ENCODE peak calls at places on chromosomes 6 and 20, in five cellular contexts. I is nephron progenitor cell, P is brain microvascular endothelial cell, C is A549, Y is right lobe of liver. Z is an unnamed sample.

GRCh38 chr6:621916-622315 is 35.0 kb downstream of the HUS1B start:
- DNase-seq in I (no peak), P (no peak), C (no peak), Y (no peak), Z (no peak)

GRCh38 chr6:73452107-73452461 is at the start of gene CGAS:
- DNase-seq in I (no peak), P (no peak), C (peak; percentile 80), Y (peak; percentile 82), Z (peak; percentile 82)

GRCh38 chr6:38588631-38589366 is 50.9 kb downstream of the BTBD9 start:
- DNase-seq in I (no peak), P (no peak), C (peak; percentile 8), Y (no peak), Z (no peak)

GRCh38 chr6:63516186-63516944 is 55.9 kb upstream of the LOC128125822 start:
- DNase-seq in I (no peak), P (no peak), C (peak; percentile 86), Y (no peak), Z (no peak)

GRCh38 chr20:50538276-50538675 is 28.1 kb downstream of the PTPN1 start:
- DNase-seq in I (no peak), P (no peak), C (no peak), Y (no peak), Z (no peak)

GRCh38 chr6:39402239-39402751 is 79.8 kb upstream of the KCNK16 start:
- DNase-seq in I (no peak), P (no peak), C (no peak), Y (no peak), Z (no peak)

GRCh38 chr6:144285548-144285797 is 338 bp downstream of the UTRN start:
- DNase-seq in I (no peak), P (no peak), C (peak; percentile 22), Y (no peak), Z (no peak)

GRCh38 chr6:161242779-161243693 is 30.8 kb downstream of the AGPAT4 start:
- DNase-seq in I (peak; percentile 22), P (no peak), C (no peak), Y (no peak), Z (no peak)

GRCh38 chr20:5627463-5628050 is 122.6 kb upstream of the SHLD1 start:
- DNase-seq in I (no peak), P (no peak), C (no peak), Y (no peak), Z (no peak)

GRCh38 chr6:106648651-106649308 is 19.4 kb downstream of the QRSL1 start:
- DNase-seq in I (no peak), P (no peak), C (no peak), Y (no peak), Z (no peak)

GRCh38 chr6:132264101-132264500 is 137.2 kb downstream of the MOXD1 start:
- DNase-seq in I (no peak), P (no peak), C (no peak), Y (no peak), Z (no peak)

GRCh38 chr20:10919549-10920140 is 245.8 kb upstream of the JAG1 start:
- DNase-seq in I (no peak), P (peak; percentile 47), C (peak; percentile 23), Y (no peak), Z (no peak)

GRCh38 chr6:148382856-148383255 is 40.2 kb downstream of the SASH1 start:
- DNase-seq in I (no peak), P (peak; percentile 59), C (no peak), Y (no peak), Z (no peak)

GRCh38 chr6:166078294-166078693 is 89.4 kb downstream of the TBXT start:
- DNase-seq in I (no peak), P (peak; percentile 99), C (no peak), Y (no peak), Z (no peak)

GRCh38 chr6:137028912-137029311 is 15.9 kb downstream of the IL20RA start:
- DNase-seq in I (no peak), P (no peak), C (no peak), Y (no peak), Z (no peak)

GRCh38 chr6:56953597-56954388 is 1.1 kb upstream of the BEND6 start:
- DNase-seq in I (no peak), P (no peak), C (peak; percentile 9), Y (no peak), Z (no peak)

GRCh38 chr6:47072667-47073066 is 30.5 kb upstream of the ADGRF1 start:
- DNase-seq in I (no peak), P (no peak), C (no peak), Y (no peak), Z (no peak)

GRCh38 chr6:109865968-109866367 is 112.1 kb upstream of the GPR6 start:
- DNase-seq in I (no peak), P (no peak), C (no peak), Y (no peak), Z (no peak)

GRCh38 chr6:74805841-74806696 is 399.8 kb downstream of the COL12A1 start:
- DNase-seq in I (no peak), P (no peak), C (no peak), Y (no peak), Z (no peak)

GRCh38 chr6:143034689-143035334 is 25.9 kb upstream of the AIG1 start:
- DNase-seq in I (no peak), P (no peak), C (no peak), Y (no peak), Z (peak; percentile 5)

GRCh38 chr6:39056681-39057080 is 8.1 kb downstream of the GLP1R start:
- DNase-seq in I (no peak), P (no peak), C (no peak), Y (no peak), Z (no peak)

GRCh38 chr20:45484676-45485075 is 15.1 kb downstream of the WFDC2 start:
- DNase-seq in I (no peak), P (no peak), C (no peak), Y (no peak), Z (no peak)

GRCh38 chr6:35248300-35248699 is 11.2 kb upstream of the ZNF76 start:
- DNase-seq in I (no peak), P (peak; percentile 19), C (peak; percentile 7), Y (no peak), Z (no peak)

GRCh38 chr6:148738939-148739821 is 7.7 kb upstream of the UST start:
- DNase-seq in I (no peak), P (no peak), C (no peak), Y (no peak), Z (no peak)

GRCh38 chr20:14337400-14338171 is at the start of gene FLRT3:
- DNase-seq in I (peak; percentile 75), P (peak; percentile 97), C (peak; percentile 97), Y (peak; percentile 72), Z (peak; percentile 77)

GRCh38 chr20:21529863-21530262 is 16.0 kb upstream of the NKX2-2 start:
- DNase-seq in I (no peak), P (no peak), C (no peak), Y (no peak), Z (no peak)

GRCh38 chr6:133368664-133369063 is 127.5 kb downstream of the EYA4 start:
- DNase-seq in I (no peak), P (no peak), C (peak; percentile 53), Y (no peak), Z (no peak)

GRCh38 chr6:41370488-41371111 is 35.2 kb downstream of the NCR2 start:
- DNase-seq in I (no peak), P (no peak), C (no peak), Y (no peak), Z (no peak)

GRCh38 chr6:43738877-43739641 is 31.0 kb upstream of the VEGFA start:
- DNase-seq in I (no peak), P (no peak), C (peak; percentile 21), Y (no peak), Z (peak; percentile 33)

GRCh38 chr6:155782739-155783459 is 327.3 kb upstream of the NOX3 start:
- DNase-seq in I (no peak), P (no peak), C (no peak), Y (no peak), Z (no peak)

GRCh38 chr6:105373481-105373880 is 29.4 kb downstream of the PREP start:
- DNase-seq in I (no peak), P (no peak), C (no peak), Y (no peak), Z (no peak)

GRCh38 chr20:38825901-38826625 is 20.6 kb downstream of the PPP1R16B start:
- DNase-seq in I (peak; percentile 33), P (peak; percentile 73), C (peak; percentile 61), Y (no peak), Z (peak; percentile 53)

GRCh38 chr6:160194808-160195207 is 63.8 kb downstream of the SLC22A2 start:
- DNase-seq in I (no peak), P (no peak), C (no peak), Y (no peak), Z (no peak)

GRCh38 chr6:160201056-160201455 is 57.6 kb downstream of the SLC22A2 start:
- DNase-seq in I (no peak), P (no peak), C (no peak), Y (no peak), Z (no peak)

GRCh38 chr6:160197662-160198061 is 61.0 kb downstream of the SLC22A2 start:
- DNase-seq in I (no peak), P (no peak), C (no peak), Y (no peak), Z (no peak)

GRCh38 chr6:160202411-160202810 is 56.2 kb downstream of the SLC22A2 start:
- DNase-seq in I (no peak), P (no peak), C (no peak), Y (no peak), Z (no peak)

GRCh38 chr6:160198577-160199211 is 59.9 kb downstream of the SLC22A2 start:
- DNase-seq in I (no peak), P (no peak), C (peak; percentile 30), Y (no peak), Z (peak; percentile 5)
- TF ChIP-seq CTCF in I (no peak), P (no peak), C (no peak), Y (no peak), Z (no peak)

GRCh38 chr6:169536446-169537170 is 165.2 kb downstream of the WDR27 start:
- DNase-seq in I (no peak), P (peak; percentile 55), C (no peak), Y (no peak), Z (no peak)
- TF ChIP-seq CTCF in I (no peak), P (no peak), C (no peak), Y (no peak), Z (no peak)

DNA sequence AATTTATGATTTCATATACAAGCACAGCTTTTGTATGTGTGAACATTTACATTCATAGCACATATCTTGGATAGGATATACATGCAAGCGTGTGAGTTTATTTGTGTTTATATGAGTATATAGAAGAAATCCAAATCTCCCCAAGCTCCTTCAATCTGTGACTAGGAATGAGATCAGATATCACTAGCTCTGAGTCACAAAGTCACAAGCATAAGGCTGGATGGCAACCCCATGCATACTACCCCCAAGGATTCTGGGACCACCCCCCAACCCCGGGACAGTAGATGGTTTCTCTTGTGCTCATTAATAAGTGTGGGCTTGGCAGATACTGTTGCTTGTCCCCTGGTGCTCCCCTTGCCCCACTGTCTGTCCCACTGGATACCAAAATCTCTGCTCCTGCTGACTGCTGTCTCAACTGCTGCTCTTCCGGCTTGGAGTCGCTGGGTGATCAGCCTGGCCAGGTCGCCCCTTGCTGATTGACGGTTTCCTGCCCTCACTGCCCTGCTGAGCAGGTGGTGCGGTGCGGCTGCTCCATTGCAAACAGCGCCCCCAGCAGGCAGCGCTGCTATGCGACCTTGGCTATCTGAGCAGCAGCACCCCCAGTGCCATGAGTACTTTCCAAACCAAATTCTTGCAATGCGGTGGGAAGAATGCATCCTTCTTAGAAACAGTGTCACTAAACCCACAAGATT is 279.4 kb downstream of the CD83 start:
- DNase-seq in I (peak; percentile 45), P (peak; percentile 13), C (no peak), Y (peak; percentile 25), Z (no peak)
- TF ChIP-seq CTCF in I (peak; percentile 27), P (peak; percentile 68), C (no peak), Y (no peak), Z (no peak)

GRCh38 chr20:63740501-63741353 is 1.2 kb downstream of the SLC2A4RG start:
- DNase-seq in I (peak; percentile 73), P (peak; percentile 76), C (peak; percentile 90), Y (peak; percentile 94), Z (peak; percentile 98)
- TF ChIP-seq CTCF in I (no peak), P (peak; percentile 43), C (no peak), Y (peak; percentile 9), Z (peak; percentile 38)

Z was measured in Calu3.